ENCODE peak calls at places on chromosomes 13 and 19, in six cellular contexts. C is amniotic epithelial cell, W is cerebellar nuclear complex, B is kidney tubule cell, U is ELR, Y is NCI-H748 treated with DMSO at 0.1 percent for 48 hours. H is an unnamed sample.

GRCh38 chr19:10270180-10270615 is 722 bp upstream of the ICAM1 start:
- DNase-seq in C (peak), W (no peak), B (peak), U (peak), Y (no peak), H (no peak)

GRCh38 chr19:44904426-44904994 is 1.1 kb upstream of the APOE start:
- DNase-seq in C (peak), W (no peak), B (no peak), U (no peak), Y (no peak), H (no peak)

GRCh38 chr19:19420570-19421301 is 15.3 kb downstream of the GATAD2A start:
- DNase-seq in C (no peak), W (no peak), B (peak), U (no peak), Y (no peak), H (no peak)

GRCh38 chr19:10226376-10227214 is 4.5 kb downstream of the S1PR2 start:
- DNase-seq in C (peak), W (no peak), B (no peak), U (peak), Y (no peak), H (no peak)

GRCh38 chr13:99083976-99084375 is 106.1 kb upstream of the DOCK9 start:
- DNase-seq in C (no peak), W (no peak), B (no peak), U (no peak), Y (no peak), H (no peak)

GRCh38 chr19:6273701-6274601 is 5.8 kb downstream of the MLLT1 start:
- DNase-seq in C (peak), W (no peak), B (peak), U (peak), Y (no peak), H (peak)

GRCh38 chr19:16587031-16588023 is 15.1 kb upstream of the SLC35E1 start:
- DNase-seq in C (peak), W (no peak), B (peak), U (peak), Y (no peak), H (no peak)

GRCh38 chr13:34347784-34348573 is 530.0 kb downstream of the RFC3 start:
- DNase-seq in C (no peak), W (no peak), B (peak), U (no peak), Y (peak), H (no peak)

GRCh38 chr13:77250968-77251367 is 75.9 kb downstream of the MYCBP2 start:
- DNase-seq in C (no peak), W (no peak), B (no peak), U (no peak), Y (no peak), H (no peak)

GRCh38 chr19:29893606-29894284 is 48.3 kb upstream of the URI1 start:
- DNase-seq in C (peak), W (no peak), B (no peak), U (no peak), Y (no peak), H (no peak)

GRCh38 chr19:40596608-40597328 is 4.4 kb upstream of the LTBP4 start:
- DNase-seq in C (peak), W (no peak), B (peak), U (peak), Y (no peak), H (no peak)

GRCh38 chr19:53467503-53468262 is at the start of gene ZNF813:
- DNase-seq in C (peak), W (no peak), B (peak), U (peak), Y (peak), H (peak)

GRCh38 chr13:65597839-65598818 is 1632.0 kb downstream of the PCDH9 start:
- DNase-seq in C (peak), W (no peak), B (no peak), U (peak), Y (no peak), H (no peak)

GRCh38 chr13:100675660-100676129 is 1.1 kb upstream of the TMTC4 start:
- DNase-seq in C (no peak), W (no peak), B (no peak), U (no peak), Y (no peak), H (no peak)

GRCh38 chr13:85657942-85658341 is 141.3 kb downstream of the SLITRK6 start:
- DNase-seq in C (no peak), W (no peak), B (no peak), U (no peak), Y (no peak), H (no peak)

GRCh38 chr19:45087531-45087930 is 5.4 kb upstream of the PPP1R37 start:
- DNase-seq in C (no peak), W (no peak), B (no peak), U (no peak), Y (no peak), H (no peak)

GRCh38 chr13:112752711-112753541 is 63.1 kb downstream of the ATP11A start:
- DNase-seq in C (no peak), W (no peak), B (peak), U (no peak), Y (no peak), H (peak)

GRCh38 chr19:55370305-55370988 is at the start of gene IL11:
- DNase-seq in C (peak), W (no peak), B (peak), U (peak), Y (no peak), H (no peak)

GRCh38 chr19:29569038-29569911 is 36.8 kb upstream of the POP4 start:
- DNase-seq in C (no peak), W (no peak), B (no peak), U (no peak), Y (no peak), H (no peak)

GRCh38 chr19:51207747-51208146 is 17.1 kb upstream of the CD33 start:
- DNase-seq in C (no peak), W (no peak), B (peak), U (no peak), Y (no peak), H (no peak)

GRCh38 chr19:41218615-41219507 is at the start of gene AXL:
- DNase-seq in C (peak), W (no peak), B (peak), U (peak), Y (no peak), H (no peak)

GRCh38 chr19:6767357-6768235 is at the start of gene SH2D3A:
- DNase-seq in C (peak), W (no peak), B (peak), U (peak), Y (peak), H (no peak)

GRCh38 chr19:17357724-17358123 is 19.4 kb downstream of the PLVAP start:
- DNase-seq in C (no peak), W (no peak), B (no peak), U (no peak), Y (no peak), H (no peak)

GRCh38 chr13:22235285-22235949 is 564.5 kb downstream of the FGF9 start:
- DNase-seq in C (no peak), W (no peak), B (peak), U (no peak), Y (peak), H (no peak)

GRCh38 chr19:19406878-19407639 is 1.6 kb downstream of the GATAD2A start:
- DNase-seq in C (peak), W (no peak), B (peak), U (peak), Y (no peak), H (peak)

GRCh38 chr13:36875955-36876354 is 44.1 kb downstream of the SMAD9 start:
- DNase-seq in C (no peak), W (no peak), B (no peak), U (no peak), Y (no peak), H (no peak)

GRCh38 chr13:108895220-108895704 is 265.9 kb downstream of the MYO16 start:
- DNase-seq in C (peak), W (no peak), B (peak), U (peak), Y (peak), H (no peak)

GRCh38 chr13:28257305-28257704 is 119.0 kb downstream of the PAN3 start:
- DNase-seq in C (no peak), W (no peak), B (no peak), U (no peak), Y (no peak), H (no peak)

GRCh38 chr13:40550130-40550529 is 116.3 kb downstream of the FOXO1 start:
- DNase-seq in C (peak), W (no peak), B (peak), U (peak), Y (no peak), H (no peak)

GRCh38 chr13:103012611-103013010 is 53.6 kb downstream of the SLC10A2 start:
- DNase-seq in C (no peak), W (no peak), B (no peak), U (no peak), Y (no peak), H (no peak)